ENCODE peak calls at places on chromosome 1, in four cellular contexts. G is fibroblast of mammary gland, C is H9, A is neural progenitor cell. U is an unnamed sample.

GRCh38 chr1:11795238-11795890 is 10.4 kb downstream of the MTHFR start:
- DNase-seq in G (no peak), C (no peak), A (no peak), U (no peak)

GRCh38 chr1:85290826-85291225 is 14.4 kb upstream of the BCL10 start:
- DNase-seq in G (peak), C (no peak), A (no peak), U (no peak)

GRCh38 chr1:53521900-53522552 is 62.8 kb downstream of the DMRTB1 start:
- DNase-seq in G (no peak), C (no peak), A (no peak), U (no peak)

GRCh38 chr1:81876901-81877750 is 76.4 kb downstream of the ADGRL2 start:
- DNase-seq in G (peak), C (no peak), A (no peak), U (no peak)

GRCh38 chr1:17671741-17672140 is 83.4 kb upstream of the ACTL8 start:
- DNase-seq in G (no peak), C (peak), A (peak), U (no peak)

GRCh38 chr1:27341525-27342252 is at the start of gene SYTL1:
- DNase-seq in G (peak), C (peak), A (peak), U (no peak)

GRCh38 chr1:25900209-25900608 is 6.0 kb downstream of the STMN1 start:
- DNase-seq in G (no peak), C (no peak), A (peak), U (no peak)

GRCh38 chr1:203342192-203342940 is 8.6 kb downstream of the FMOD start:
- DNase-seq in G (peak), C (peak), A (peak), U (peak)

GRCh38 chr1:234898455-234899033 is 230.1 kb downstream of the TOMM20 start:
- DNase-seq in G (no peak), C (no peak), A (no peak), U (no peak)

GRCh38 chr1:204065986-204066300 is 7.0 kb upstream of the SOX13 start:
- DNase-seq in G (no peak), C (no peak), A (no peak), U (no peak)

GRCh38 chr1:211722277-211723175 is 47.1 kb upstream of the NEK2 start:
- DNase-seq in G (no peak), C (no peak), A (no peak), U (no peak)

GRCh38 chr1:28917757-28918118 is 3.4 kb downstream of the EPB41 start:
- DNase-seq in G (no peak), C (no peak), A (no peak), U (no peak)

GRCh38 chr1:112911506-112911905 is 44.5 kb downstream of the SLC16A1 start:
- DNase-seq in G (no peak), C (no peak), A (peak), U (no peak)

GRCh38 chr1:156858959-156859522 is at the start of gene INSRR:
- DNase-seq in G (no peak), C (no peak), A (peak), U (no peak)

GRCh38 chr1:72037745-72038343 is 244.5 kb downstream of the NEGR1 start:
- DNase-seq in G (peak), C (no peak), A (peak), U (no peak)
- TF ChIP-seq CTCF in G (peak), C (peak), A (peak), U (peak)

DNA sequence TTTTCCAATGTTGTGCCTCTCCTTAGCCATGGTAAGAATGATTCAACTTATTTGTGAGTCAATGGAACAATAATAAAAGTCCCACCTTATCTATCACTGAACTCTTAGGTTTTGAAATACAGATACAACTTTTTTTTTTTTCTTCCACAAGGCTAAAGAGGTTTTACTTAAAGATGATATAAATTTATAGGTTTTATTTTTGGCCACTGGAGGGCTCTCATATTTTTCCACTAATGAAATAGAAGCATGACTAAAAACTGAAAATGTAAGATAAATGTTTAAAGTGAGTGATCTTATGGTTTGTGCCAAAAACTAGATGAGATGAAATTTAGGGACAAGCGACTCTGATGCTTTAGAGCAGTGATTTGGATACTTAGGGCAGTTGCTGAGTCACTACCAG is 499.0 kb downstream of the NUF2 start:
- DNase-seq in G (peak), C (no peak), A (no peak), U (no peak)
- TF ChIP-seq CTCF in G (peak), C (peak), A (peak), U (peak)

GRCh38 chr1:222788328-222789156 is 26.3 kb upstream of the DISP1 start:
- DNase-seq in G (peak), C (no peak), A (no peak), U (no peak)

GRCh38 chr1:222790520-222790919 is 24.3 kb upstream of the DISP1 start:
- DNase-seq in G (no peak), C (no peak), A (no peak), U (no peak)

GRCh38 chr1:222792744-222793143 is 22.1 kb upstream of the DISP1 start:
- DNase-seq in G (peak), C (no peak), A (peak), U (no peak)

GRCh38 chr1:222790115-222790514 is 24.7 kb upstream of the DISP1 start:
- DNase-seq in G (no peak), C (no peak), A (no peak), U (no peak)

GRCh38 chr1:222791006-222791710 is 23.7 kb upstream of the DISP1 start:
- DNase-seq in G (no peak), C (no peak), A (no peak), U (no peak)
- TF ChIP-seq CTCF in G (no peak), C (no peak), A (no peak), U (no peak)

GRCh38 chr1:6624712-6625578 is at the start of gene THAP3:
- DNase-seq in G (peak), C (peak), A (peak), U (peak)
- TF ChIP-seq CTCF in G (no peak), C (peak), A (peak), U (no peak)

DNA sequence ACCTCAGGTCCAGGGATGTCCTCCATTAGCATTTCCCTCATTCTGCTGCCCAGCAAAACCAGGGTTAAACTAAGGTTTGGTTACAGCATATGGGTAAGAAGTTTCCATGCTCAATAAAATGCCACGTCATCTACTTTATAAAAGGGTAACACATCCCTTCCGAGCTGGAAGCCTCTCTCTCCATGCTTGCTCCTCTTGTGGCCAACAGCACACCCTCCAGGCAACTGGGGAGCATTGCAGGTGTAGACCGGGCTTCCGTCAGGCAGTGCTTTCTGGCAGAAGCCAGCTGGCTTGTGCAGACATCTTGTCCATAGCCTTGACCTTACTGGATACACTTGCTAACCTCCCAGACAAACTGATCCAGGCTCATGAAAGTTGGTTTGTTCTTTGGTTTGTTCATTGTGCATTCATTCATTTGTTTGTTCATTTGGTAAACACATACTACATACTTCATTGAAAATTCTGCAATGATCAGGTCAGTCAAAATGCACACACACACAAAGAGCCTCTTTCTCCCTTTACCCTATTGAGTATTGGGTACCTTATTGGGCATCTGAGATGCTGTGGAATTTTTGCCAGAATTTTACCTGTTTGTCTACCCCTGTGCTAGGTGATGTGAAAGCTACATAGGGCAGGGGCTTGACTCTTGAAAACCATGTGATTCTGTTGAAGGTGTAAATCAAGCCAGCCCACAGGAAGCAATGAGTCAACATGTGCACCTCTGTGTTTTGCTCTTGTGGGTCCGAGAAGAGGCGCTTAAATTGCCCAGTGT is 422.8 kb downstream of the CAMTA1 start:
- DNase-seq in G (peak), C (peak), A (peak), U (no peak)
- TF ChIP-seq CTCF in G (peak), C (peak), A (peak), U (peak)

GRCh38 chr1:206875752-206876380 is 10.4 kb downstream of the IL20 start:
- DNase-seq in G (no peak), C (no peak), A (no peak), U (no peak)

GRCh38 chr1:206882555-206882954 is 14.7 kb upstream of the IL24 start:
- DNase-seq in G (no peak), C (no peak), A (no peak), U (no peak)

GRCh38 chr1:206880310-206880709 is 14.9 kb downstream of the IL20 start:
- DNase-seq in G (no peak), C (no peak), A (no peak), U (no peak)

GRCh38 chr1:206883160-206883559 is 14.1 kb upstream of the IL24 start:
- DNase-seq in G (no peak), C (no peak), A (no peak), U (no peak)

GRCh38 chr1:206878456-206878855 is 13.0 kb downstream of the IL20 start:
- DNase-seq in G (no peak), C (no peak), A (no peak), U (no peak)
- TF ChIP-seq CTCF in G (peak), C (peak), A (peak), U (no peak)

GRCh38 chr1:91151702-91152101 is 129.9 kb upstream of the ZNF644 start:
- DNase-seq in G (no peak), C (no peak), A (no peak), U (no peak)
- TF ChIP-seq CTCF in G (no peak), C (no peak), A (no peak), U (no peak)

GRCh38 chr1:2108213-2108876 is 58.1 kb downstream of the PRKCZ start:
- DNase-seq in G (peak), C (peak), A (peak), U (no peak)
- TF ChIP-seq CTCF in G (peak), C (peak), A (peak), U (peak)

DNA sequence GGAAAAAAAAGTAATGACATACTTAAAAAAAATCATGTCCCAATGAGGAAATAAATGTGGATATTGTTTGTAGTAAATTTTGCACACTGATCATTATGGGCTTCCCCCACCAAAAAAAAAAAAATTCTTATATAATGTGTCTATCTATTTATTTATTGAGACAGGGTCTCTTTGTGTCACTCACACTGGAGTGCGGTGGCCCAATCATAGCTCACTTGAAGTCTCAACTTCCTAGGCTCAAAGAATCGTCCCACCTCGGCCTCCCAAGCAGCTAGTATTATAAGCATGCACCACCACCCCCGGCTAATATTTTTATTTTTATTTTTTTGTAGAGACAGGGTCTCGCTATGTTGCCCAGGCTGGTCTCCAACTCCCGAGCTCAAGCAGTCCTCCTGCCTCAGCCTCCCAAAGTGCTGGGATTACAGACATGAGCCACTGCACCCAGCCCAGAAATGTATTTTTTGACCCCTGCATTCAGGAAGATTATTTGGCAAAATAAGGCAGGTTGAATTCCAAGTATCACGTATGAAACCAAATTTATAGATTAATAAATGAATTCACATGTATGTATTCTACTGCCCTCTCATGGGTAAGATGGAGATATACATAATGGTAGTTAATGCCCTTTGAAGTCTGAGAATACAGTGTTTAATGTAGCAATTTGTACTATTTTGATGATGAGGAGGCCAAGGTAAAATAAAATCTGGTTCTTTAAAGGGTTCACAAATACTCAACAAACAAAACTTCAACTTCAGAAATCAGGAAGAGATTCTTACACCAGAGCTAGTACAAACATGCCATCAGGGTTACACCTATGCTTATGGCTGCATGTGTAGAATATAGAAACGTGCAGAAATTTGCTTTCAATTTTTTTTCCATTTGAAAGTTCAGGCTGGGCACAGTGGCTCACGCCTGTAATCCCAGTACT is 1.4 kb upstream of the DENND2C start:
- DNase-seq in G (peak), C (no peak), A (no peak), U (no peak)
- TF ChIP-seq CTCF in G (peak), C (peak), A (peak), U (peak)

DNA sequence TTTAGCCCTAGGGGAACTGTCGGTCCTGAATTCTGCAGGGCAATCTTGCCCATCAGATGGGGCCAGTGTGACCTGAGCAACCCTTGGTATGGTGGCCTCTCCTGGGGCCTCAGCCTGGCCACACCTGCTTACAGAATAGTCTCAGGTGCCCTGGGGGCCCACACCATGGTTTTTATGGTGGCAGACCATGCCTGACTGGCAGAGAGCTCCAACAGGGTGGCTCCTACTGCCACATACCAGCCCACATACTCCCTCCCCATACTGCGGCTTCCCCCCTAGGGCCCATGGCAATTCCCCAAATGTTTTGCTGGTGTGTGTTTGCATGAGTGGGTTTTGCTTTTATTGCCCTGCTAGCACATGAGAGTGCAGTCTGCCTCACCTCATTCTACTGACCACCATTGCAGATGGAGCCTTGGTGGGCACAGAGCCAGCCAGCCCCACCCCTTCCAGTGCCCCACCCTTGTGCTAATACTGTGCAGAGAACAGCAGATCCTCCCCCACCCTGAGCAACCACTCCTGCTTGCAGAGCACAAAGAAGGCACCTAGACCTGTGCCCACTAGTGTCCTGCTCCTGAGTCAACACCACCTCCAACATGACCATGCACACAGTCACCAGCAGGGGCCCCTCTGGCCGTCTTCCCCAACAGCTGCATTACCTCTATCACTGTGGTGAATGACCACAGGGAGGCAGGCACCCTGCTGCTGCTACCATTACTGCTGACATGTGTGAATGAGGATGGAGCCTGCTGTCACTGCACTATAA is 86.8 kb downstream of the GDAP2 start:
- DNase-seq in G (peak), C (peak), A (no peak), U (no peak)
- TF ChIP-seq CTCF in G (no peak), C (peak), A (peak), U (peak)

U was measured in mesothelial cell of epicardium.